ENCODE peak calls at places on chromosomes 6 and 20, in five cellular contexts. N is cardiac muscle cell; X is esophagus squamous epithelium; Z is CD8-positive, alpha-beta T cell; J is left ventricle myocardium inferior. V is an unnamed sample. For H3K4me1, the result is how much of the 10 kb centered on the place peaks cover.

GRCh38 chr20:32753731-32754130 is 8.5 kb upstream of the DNMT3B start:
- DNase-seq in J (no peak), Z (no peak), N (no peak), X (no peak), V (no peak)

GRCh38 chr6:16102208-16102607 is 26.7 kb upstream of the MYLIP start:
- DNase-seq in X (no peak), N (no peak), J (no peak), Z (no peak), V (no peak)

GRCh38 chr6:37033255-37033654 is 27.8 kb downstream of the FGD2 start:
- DNase-seq in Z (no peak), X (no peak), J (no peak), N (no peak), V (peak)

GRCh38 chr6:111685506-111685905 is 79.8 kb upstream of the TRAF3IP2 start:
- DNase-seq in N (no peak), Z (no peak), X (no peak), J (no peak), V (no peak)

GRCh38 chr20:60206259-60206658 is 248.0 kb downstream of the CDH26 start:
- DNase-seq in N (peak), X (no peak), Z (no peak), J (no peak), V (no peak)

GRCh38 chr20:8007490-8007889 is 12.1 kb downstream of the TMX4 start:
- DNase-seq in J (no peak), X (no peak), Z (no peak), N (no peak), V (no peak)

GRCh38 chr6:166580076-166581050 is 6.1 kb downstream of the RAMACL start:
- DNase-seq in J (no peak), Z (no peak), N (peak), X (no peak), V (no peak)

GRCh38 chr20:62898970-62899632 is 27.2 kb downstream of the DIDO1 start:
- DNase-seq in N (no peak), J (no peak), X (no peak), Z (no peak), V (no peak)

GRCh38 chr6:89082439-89082838 is 1.9 kb downstream of the PNRC1 start:
- DNase-seq in J (no peak), X (no peak), Z (no peak), N (peak), V (no peak)

GRCh38 chr6:83978324-83978734 is 55.2 kb upstream of the MRAP2 start:
- DNase-seq in N (no peak), J (no peak), X (no peak), Z (no peak), V (no peak)

GRCh38 chr6:7201732-7202541 is 94.2 kb downstream of the RREB1 start:
- DNase-seq in J (peak), Z (no peak), X (no peak), N (no peak), V (no peak)

GRCh38 chr6:138328210-138328609 is 49.5 kb upstream of the SMIM28 start:
- DNase-seq in Z (no peak), N (no peak), J (no peak), X (no peak), V (no peak)

GRCh38 chr20:8505817-8506216 is 373.8 kb downstream of the PLCB1 start:
- DNase-seq in Z (no peak), N (no peak), X (no peak), J (no peak), V (no peak)

GRCh38 chr6:14520029-14520428 is 402.5 kb downstream of the CD83 start:
- DNase-seq in N (no peak), Z (no peak), X (no peak), J (no peak), V (no peak)

GRCh38 chr6:38264605-38265004 is 375.1 kb downstream of the BTBD9 start:
- DNase-seq in X (no peak), N (no peak), Z (no peak), J (no peak), V (no peak)

GRCh38 chr6:167475947-167476346 is 151.1 kb downstream of the TTLL2 start:
- DNase-seq in X (no peak), J (no peak), Z (no peak), N (no peak), V (no peak)

GRCh38 chr6:7932625-7933024 is 22.0 kb upstream of the TXNDC5 start:
- DNase-seq in N (no peak), Z (no peak), X (no peak), J (no peak), V (no peak)

GRCh38 chr20:59903631-59904030 is 29.8 kb downstream of the SYCP2 start:
- DNase-seq in Z (no peak), J (no peak), N (no peak), X (no peak), V (no peak)

GRCh38 chr6:76240092-76240491 is 167.6 kb upstream of the IMPG1 start:
- DNase-seq in Z (no peak), N (no peak), X (no peak), J (no peak), V (no peak)

GRCh38 chr6:15389759-15390723 is 144.2 kb downstream of the JARID2 start:
- DNase-seq in J (no peak), X (no peak), Z (peak), N (peak), V (no peak)

GRCh38 chr6:31510007-31510406 is 12.1 kb downstream of the MICB start:
- DNase-seq in Z (no peak), J (no peak), N (no peak), X (no peak), V (no peak)

GRCh38 chr6:41546866-41547798 is 951 bp downstream of the FOXP4 start:
- DNase-seq in J (peak), N (peak), Z (peak), X (no peak), V (peak)

GRCh38 chr20:43691928-43692524 is 25.1 kb downstream of the MYBL2 start:
- DNase-seq in X (no peak), N (peak), J (no peak), Z (peak), V (no peak)

GRCh38 chr6:76876922-76877553 is 586.3 kb downstream of the HTR1B start:
- DNase-seq in N (peak), X (no peak), J (no peak), Z (no peak), V (no peak)

GRCh38 chr20:24651973-24652340 is 182.5 kb downstream of the SYNDIG1 start:
- DNase-seq in J (no peak), N (no peak), X (no peak), Z (no peak), V (no peak)

GRCh38 chr6:148263010-148263409 is 79.6 kb upstream of the SASH1 start:
- DNase-seq in N (no peak), J (no peak), Z (no peak), X (no peak), V (no peak)

GRCh38 chr6:15595461-15596173 is 67.2 kb downstream of the DTNBP1 start:
- DNase-seq in Z (no peak), N (peak), X (no peak), J (no peak), V (no peak)

GRCh38 chr6:14004258-14004657 is 79.5 kb downstream of the RNF182 start:
- DNase-seq in X (no peak), Z (no peak), J (no peak), N (no peak), V (no peak)

GRCh38 chr6:167827588-167828324 is 1.0 kb downstream of the AFDN start:
- DNase-seq in N (peak), Z (peak), J (peak), X (no peak), V (peak)

GRCh38 chr20:61439251-61439650 is 187.2 kb downstream of the CDH4 start:
- DNase-seq in N (no peak), Z (no peak), J (no peak), X (no peak), V (no peak)

GRCh38 chr6:3526962-3527796 is 70.3 kb upstream of the SLC22A23 start:
- DNase-seq in N (peak), Z (no peak), J (no peak), X (no peak), V (no peak)

GRCh38 chr6:158174514-158174913 is 6.4 kb downstream of the GTF2H5 start:
- DNase-seq in N (peak), X (no peak), J (no peak), Z (no peak), V (no peak)

GRCh38 chr6:5025911-5026819 is 22.3 kb upstream of the RPP40 start:
- DNase-seq in J (peak), N (peak), X (no peak), Z (no peak), V (peak)

GRCh38 chr6:72551470-72551869 is 70.4 kb upstream of the KCNQ5 start:
- DNase-seq in X (no peak), N (no peak), Z (no peak), J (no peak), V (no peak)

GRCh38 chr20:3158968-3159431 is 665 bp downstream of the FASTKD5 start:
- DNase-seq in Z (no peak), J (no peak), N (peak), X (no peak), V (no peak)

GRCh38 chr6:32148722-32149576 is 2.8 kb downstream of the PRRT1 start:
- DNase-seq in J (no peak), X (no peak), N (no peak), Z (peak), V (peak)

GRCh38 chr6:82980086-82980485 is 85.6 kb downstream of the UBE3D start:
- DNase-seq in N (peak), Z (no peak), J (no peak), X (no peak), V (no peak)

GRCh38 chr6:43933111-43933885 is 163.3 kb downstream of the VEGFA start:
- DNase-seq in J (peak), N (no peak), X (no peak), Z (no peak), V (peak)

GRCh38 chr20:62707981-62708521 is 585 bp upstream of the NTSR1 start:
- DNase-seq in Z (peak), X (no peak), J (no peak), N (no peak), V (no peak)

GRCh38 chr20:15703171-15703911 is 869.9 kb downstream of the KIF16B start:
- DNase-seq in J (no peak), N (no peak), X (no peak), Z (no peak), V (no peak)

DNA sequence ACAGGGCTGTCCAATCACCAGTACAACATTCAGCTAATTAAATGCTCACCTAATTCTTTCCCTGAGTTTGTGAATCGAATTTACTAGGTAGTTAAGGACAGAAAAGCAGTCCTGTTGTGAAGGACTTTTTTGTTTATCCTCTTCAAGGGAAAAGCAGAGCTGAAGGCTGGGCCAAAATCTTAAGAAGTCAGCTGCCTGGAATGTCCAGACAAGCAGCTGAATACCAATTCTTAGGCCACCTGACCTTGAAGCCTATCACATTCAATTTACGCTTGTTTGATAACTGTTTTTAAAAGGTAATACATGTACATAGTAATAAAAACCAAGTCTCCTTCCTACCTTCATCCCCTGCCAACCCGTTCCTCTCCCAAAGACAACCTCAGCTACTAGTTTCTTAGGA is 56.4 kb downstream of the UQCC1 start:
- DNase-seq in J (no peak), Z (no peak), N (no peak), X (no peak), V (no peak)
- H3K27ac ChIP-seq in J (no peak), Z (no peak), N (no peak), X (no peak), V (no peak)

GRCh38 chr6:97282726-97283617 is at the start of gene MMS22L:
- DNase-seq in Z (peak), J (peak), X (peak), N (peak), V (peak)
- H3K4me3 ChIP-seq in Z (peak), J (peak), X (peak), N (peak), V (peak)

GRCh38 chr6:26131618-26132017 is 44.4 kb downstream of the HFE start:
- DNase-seq in X (no peak), J (no peak), N (no peak), Z (no peak), V (no peak)
- H3K4me1 ChIP-seq in X (half or more), J (half or more), N (under half), Z (under half), V (under half)

GRCh38 chr20:48246391-48246790 is 461.1 kb upstream of the SULF2 start:
- DNase-seq in Z (no peak), J (no peak), N (no peak), X (no peak), V (no peak)
- H3K27ac ChIP-seq in Z (no peak), J (no peak), N (no peak), X (no peak), V (no peak)

GRCh38 chr6:98827295-98828159 is 6.8 kb upstream of the POU3F2 start:
- DNase-seq in X (no peak), Z (no peak), N (no peak), J (no peak), V (peak)
- H3K4me3 ChIP-seq in X (peak), Z (no peak), N (no peak), J (peak), V (no peak)